ENCODE peak calls at places on chromosome 6, in seven cellular contexts. One of them, this sample, is unnamed.

GRCh38 chr6:157679605-157680580 is 143.2 kb upstream of the SNX9 start:
- DNase-seq in IMR-90: no peak
- DNase-seq in adipocyte: no peak
- DNase-seq in mesendoderm: no peak
- DNase-seq in brain microvascular endothelial cell: no peak
- DNase-seq in psoas muscle: no peak
- DNase-seq in thoracic aorta: no peak
- DNase-seq in this sample: no peak

GRCh38 chr6:168193816-168194701 is 115.0 kb upstream of the FRMD1 start:
- DNase-seq in brain microvascular endothelial cell: no peak
- DNase-seq in mesendoderm: peak; percentile 65
- DNase-seq in IMR-90: no peak
- DNase-seq in thoracic aorta: no peak
- DNase-seq in psoas muscle: no peak
- DNase-seq in adipocyte: no peak
- DNase-seq in this sample: no peak

GRCh38 chr6:79733388-79733787 is 102.3 kb downstream of the SH3BGRL2 start:
- DNase-seq in psoas muscle: no peak
- DNase-seq in brain microvascular endothelial cell: no peak
- DNase-seq in thoracic aorta: no peak
- DNase-seq in IMR-90: no peak
- DNase-seq in mesendoderm: no peak
- DNase-seq in adipocyte: no peak
- DNase-seq in this sample: no peak

GRCh38 chr6:122755901-122756300 is 23.6 kb upstream of the FABP7 start:
- DNase-seq in thoracic aorta: no peak
- DNase-seq in mesendoderm: no peak
- DNase-seq in psoas muscle: no peak
- DNase-seq in brain microvascular endothelial cell: no peak
- DNase-seq in adipocyte: no peak
- DNase-seq in IMR-90: no peak
- DNase-seq in this sample: no peak

GRCh38 chr6:87832025-87832825 is 130.2 kb upstream of the AKIRIN2 start:
- DNase-seq in adipocyte: peak; percentile 52
- DNase-seq in psoas muscle: no peak
- DNase-seq in thoracic aorta: no peak
- DNase-seq in brain microvascular endothelial cell: no peak
- DNase-seq in mesendoderm: peak; percentile 4
- DNase-seq in IMR-90: peak; percentile 30
- DNase-seq in this sample: no peak

GRCh38 chr6:158474961-158475343 is 84.9 kb upstream of the TMEM181 start:
- DNase-seq in adipocyte: peak; percentile 72
- DNase-seq in psoas muscle: no peak
- DNase-seq in thoracic aorta: no peak
- DNase-seq in IMR-90: peak; percentile 65
- DNase-seq in brain microvascular endothelial cell: peak; percentile 18
- DNase-seq in mesendoderm: no peak
- DNase-seq in this sample: no peak

GRCh38 chr6:111978826-111979225 is 75.1 kb upstream of the CCN6 start:
- DNase-seq in IMR-90: no peak
- DNase-seq in thoracic aorta: no peak
- DNase-seq in adipocyte: peak; percentile 45
- DNase-seq in psoas muscle: no peak
- DNase-seq in brain microvascular endothelial cell: no peak
- DNase-seq in mesendoderm: no peak
- DNase-seq in this sample: no peak

GRCh38 chr6:82397962-82398692 is 34.5 kb downstream of the TPBG start:
- DNase-seq in thoracic aorta: no peak
- DNase-seq in psoas muscle: no peak
- DNase-seq in mesendoderm: no peak
- DNase-seq in IMR-90: peak; percentile 61
- DNase-seq in adipocyte: peak; percentile 63
- DNase-seq in brain microvascular endothelial cell: no peak
- DNase-seq in this sample: no peak

GRCh38 chr6:143549630-143550268 is 38.2 kb upstream of the FUCA2 start:
- DNase-seq in IMR-90: no peak
- DNase-seq in brain microvascular endothelial cell: no peak
- DNase-seq in adipocyte: no peak
- DNase-seq in psoas muscle: no peak
- DNase-seq in mesendoderm: no peak
- DNase-seq in thoracic aorta: no peak
- DNase-seq in this sample: no peak

GRCh38 chr6:17091122-17091521 is 10.7 kb upstream of the STMND1 start:
- DNase-seq in brain microvascular endothelial cell: no peak
- DNase-seq in adipocyte: peak; percentile 56
- DNase-seq in mesendoderm: no peak
- DNase-seq in thoracic aorta: no peak
- DNase-seq in IMR-90: peak; percentile 32
- DNase-seq in psoas muscle: no peak
- DNase-seq in this sample: no peak

GRCh38 chr6:143348531-143348930 is 102.0 kb downstream of the ADAT2 start:
- DNase-seq in IMR-90: peak; percentile 28
- DNase-seq in psoas muscle: no peak
- DNase-seq in brain microvascular endothelial cell: no peak
- DNase-seq in thoracic aorta: no peak
- DNase-seq in mesendoderm: no peak
- DNase-seq in adipocyte: peak; percentile 57
- DNase-seq in this sample: no peak

GRCh38 chr6:87152528-87152950 is 2.8 kb upstream of the ZNF292 start:
- DNase-seq in thoracic aorta: no peak
- DNase-seq in mesendoderm: no peak
- DNase-seq in psoas muscle: no peak
- DNase-seq in IMR-90: peak; percentile 16
- DNase-seq in adipocyte: no peak
- DNase-seq in brain microvascular endothelial cell: peak; percentile 4
- DNase-seq in this sample: no peak

GRCh38 chr6:41531591-41532582 is 14.3 kb upstream of the FOXP4 start:
- DNase-seq in thoracic aorta: no peak
- DNase-seq in adipocyte: peak; percentile 86
- DNase-seq in psoas muscle: no peak
- DNase-seq in mesendoderm: no peak
- DNase-seq in IMR-90: peak; percentile 67
- DNase-seq in brain microvascular endothelial cell: peak; percentile 34
- DNase-seq in this sample: no peak

GRCh38 chr6:33552252-33552651 is 27.8 kb downstream of the BAK1 start:
- DNase-seq in brain microvascular endothelial cell: no peak
- DNase-seq in adipocyte: no peak
- DNase-seq in IMR-90: no peak
- DNase-seq in psoas muscle: no peak
- DNase-seq in mesendoderm: no peak
- DNase-seq in thoracic aorta: no peak
- DNase-seq in this sample: no peak

GRCh38 chr6:40996591-40997247 is 42.3 kb downstream of the UNC5CL start:
- DNase-seq in mesendoderm: peak; percentile 92
- DNase-seq in adipocyte: peak; percentile 14
- DNase-seq in brain microvascular endothelial cell: no peak
- DNase-seq in IMR-90: peak; percentile 17
- DNase-seq in psoas muscle: no peak
- DNase-seq in thoracic aorta: no peak
- DNase-seq in this sample: no peak

GRCh38 chr6:113396644-113397201 is 460.4 kb upstream of the MARCKS start:
- DNase-seq in brain microvascular endothelial cell: no peak
- DNase-seq in IMR-90: no peak
- DNase-seq in adipocyte: peak; percentile 26
- DNase-seq in psoas muscle: no peak
- DNase-seq in mesendoderm: no peak
- DNase-seq in thoracic aorta: no peak
- DNase-seq in this sample: no peak

GRCh38 chr6:88629838-88630462 is 333.5 kb downstream of the RNGTT start:
- DNase-seq in adipocyte: no peak
- DNase-seq in psoas muscle: no peak
- DNase-seq in brain microvascular endothelial cell: peak; percentile 2
- DNase-seq in mesendoderm: peak; percentile 93
- DNase-seq in thoracic aorta: no peak
- DNase-seq in IMR-90: no peak
- DNase-seq in this sample: no peak

GRCh38 chr6:148179786-148180185 is 162.9 kb upstream of the SASH1 start:
- DNase-seq in IMR-90: peak; percentile 25
- DNase-seq in adipocyte: peak; percentile 81
- DNase-seq in thoracic aorta: no peak
- DNase-seq in psoas muscle: no peak
- DNase-seq in mesendoderm: peak; percentile 26
- DNase-seq in brain microvascular endothelial cell: peak; percentile 45
- DNase-seq in this sample: no peak

GRCh38 chr6:119129148-119129967 is 50.9 kb upstream of the FAM184A start:
- DNase-seq in brain microvascular endothelial cell: peak; percentile 57
- DNase-seq in IMR-90: peak; percentile 76
- DNase-seq in psoas muscle: no peak
- DNase-seq in adipocyte: peak; percentile 90
- DNase-seq in mesendoderm: peak; percentile 84
- DNase-seq in thoracic aorta: no peak
- DNase-seq in this sample: peak; percentile 39

GRCh38 chr6:113927001-113927400 is 43.9 kb downstream of the HDAC2 start:
- DNase-seq in psoas muscle: no peak
- DNase-seq in thoracic aorta: no peak
- DNase-seq in brain microvascular endothelial cell: no peak
- DNase-seq in mesendoderm: no peak
- DNase-seq in adipocyte: no peak
- DNase-seq in IMR-90: no peak
- DNase-seq in this sample: no peak

GRCh38 chr6:105759946-105760345 is 326.2 kb upstream of the PRDM1 start:
- DNase-seq in adipocyte: peak; percentile 65
- DNase-seq in thoracic aorta: no peak
- DNase-seq in IMR-90: peak; percentile 95
- DNase-seq in psoas muscle: no peak
- DNase-seq in brain microvascular endothelial cell: peak; percentile 76
- DNase-seq in mesendoderm: no peak
- DNase-seq in this sample: no peak

GRCh38 chr6:66772785-66773184 is 1065.8 kb upstream of the EYS start:
- DNase-seq in psoas muscle: no peak
- DNase-seq in IMR-90: no peak
- DNase-seq in thoracic aorta: no peak
- DNase-seq in mesendoderm: peak; percentile 67
- DNase-seq in adipocyte: peak; percentile 3
- DNase-seq in brain microvascular endothelial cell: peak; percentile 4
- DNase-seq in this sample: no peak

GRCh38 chr6:11785953-11786579 is 7.5 kb upstream of the ADTRP start:
- DNase-seq in psoas muscle: no peak
- DNase-seq in mesendoderm: no peak
- DNase-seq in brain microvascular endothelial cell: no peak
- DNase-seq in IMR-90: no peak
- DNase-seq in adipocyte: no peak
- DNase-seq in thoracic aorta: no peak
- DNase-seq in this sample: no peak

GRCh38 chr6:69116658-69117057 is 481.6 kb downstream of the ADGRB3 start:
- DNase-seq in IMR-90: no peak
- DNase-seq in mesendoderm: no peak
- DNase-seq in psoas muscle: no peak
- DNase-seq in thoracic aorta: no peak
- DNase-seq in adipocyte: no peak
- DNase-seq in brain microvascular endothelial cell: no peak
- DNase-seq in this sample: no peak

GRCh38 chr6:19472850-19473249 is 364.3 kb upstream of the ID4 start:
- DNase-seq in adipocyte: no peak
- DNase-seq in brain microvascular endothelial cell: no peak
- DNase-seq in thoracic aorta: no peak
- DNase-seq in IMR-90: no peak
- DNase-seq in mesendoderm: peak; percentile 27
- DNase-seq in psoas muscle: no peak
- DNase-seq in this sample: peak; percentile 9

GRCh38 chr6:13523826-13524622 is 36.6 kb upstream of the GFOD1 start:
- DNase-seq in brain microvascular endothelial cell: no peak
- DNase-seq in psoas muscle: no peak
- DNase-seq in mesendoderm: no peak
- DNase-seq in IMR-90: no peak
- DNase-seq in adipocyte: no peak
- DNase-seq in thoracic aorta: no peak
- DNase-seq in this sample: no peak

GRCh38 chr6:158707120-158707519 is 57.3 kb downstream of the SYTL3 start:
- DNase-seq in psoas muscle: no peak
- DNase-seq in IMR-90: peak; percentile 56
- DNase-seq in adipocyte: peak; percentile 59
- DNase-seq in brain microvascular endothelial cell: peak; percentile 29
- DNase-seq in thoracic aorta: no peak
- DNase-seq in mesendoderm: peak; percentile 99
- DNase-seq in this sample: no peak

GRCh38 chr6:28920281-28920680 is 3.5 kb downstream of the TRIM27 start:
- DNase-seq in brain microvascular endothelial cell: no peak
- DNase-seq in thoracic aorta: no peak
- DNase-seq in adipocyte: no peak
- DNase-seq in mesendoderm: no peak
- DNase-seq in IMR-90: no peak
- DNase-seq in psoas muscle: no peak
- DNase-seq in this sample: no peak

GRCh38 chr6:28910901-28911680 is 12.7 kb downstream of the TRIM27 start:
- DNase-seq in mesendoderm: no peak
- DNase-seq in thoracic aorta: no peak
- DNase-seq in adipocyte: no peak
- DNase-seq in brain microvascular endothelial cell: no peak
- DNase-seq in IMR-90: no peak
- DNase-seq in psoas muscle: no peak
- DNase-seq in this sample: no peak

GRCh38 chr6:28914941-28915340 is 8.8 kb downstream of the TRIM27 start:
- DNase-seq in psoas muscle: no peak
- DNase-seq in adipocyte: no peak
- DNase-seq in IMR-90: peak; percentile 24
- DNase-seq in mesendoderm: no peak
- DNase-seq in brain microvascular endothelial cell: no peak
- DNase-seq in thoracic aorta: no peak
- DNase-seq in this sample: no peak
- H3K36me3 ChIP-seq in psoas muscle: peaks cover 21% of the 10 kb centered on the region
- H3K36me3 ChIP-seq in adipocyte: peaks cover 85% of the 10 kb centered on the region
- H3K36me3 ChIP-seq in IMR-90: peaks cover 52% of the 10 kb centered on the region
- H3K36me3 ChIP-seq in mesendoderm: peaks cover 19% of the 10 kb centered on the region
- H3K36me3 ChIP-seq in brain microvascular endothelial cell: peaks cover 70% of the 10 kb centered on the region
- H3K36me3 ChIP-seq in thoracic aorta: peaks cover 56% of the 10 kb centered on the region
- H3K36me3 ChIP-seq in this sample: peaks cover 35% of the 10 kb centered on the region

GRCh38 chr6:26408828-26409730 is 7.0 kb downstream of the BTN3A1 start:
- DNase-seq in IMR-90: no peak
- DNase-seq in brain microvascular endothelial cell: no peak
- DNase-seq in psoas muscle: no peak
- DNase-seq in adipocyte: no peak
- DNase-seq in mesendoderm: no peak
- DNase-seq in thoracic aorta: no peak
- DNase-seq in this sample: no peak
- H3K36me3 ChIP-seq in IMR-90: peaks cover 20% of the 10 kb centered on the region
- H3K36me3 ChIP-seq in brain microvascular endothelial cell: peaks cover 10% of the 10 kb centered on the region
- H3K36me3 ChIP-seq in psoas muscle: peaks cover 3% of the 10 kb centered on the region
- H3K36me3 ChIP-seq in adipocyte: no peaks in the 10 kb centered on the region
- H3K36me3 ChIP-seq in mesendoderm: no peaks in the 10 kb centered on the region
- H3K36me3 ChIP-seq in thoracic aorta: peaks cover 8% of the 10 kb centered on the region
- H3K36me3 ChIP-seq in this sample: no peaks in the 10 kb centered on the region

DNA sequence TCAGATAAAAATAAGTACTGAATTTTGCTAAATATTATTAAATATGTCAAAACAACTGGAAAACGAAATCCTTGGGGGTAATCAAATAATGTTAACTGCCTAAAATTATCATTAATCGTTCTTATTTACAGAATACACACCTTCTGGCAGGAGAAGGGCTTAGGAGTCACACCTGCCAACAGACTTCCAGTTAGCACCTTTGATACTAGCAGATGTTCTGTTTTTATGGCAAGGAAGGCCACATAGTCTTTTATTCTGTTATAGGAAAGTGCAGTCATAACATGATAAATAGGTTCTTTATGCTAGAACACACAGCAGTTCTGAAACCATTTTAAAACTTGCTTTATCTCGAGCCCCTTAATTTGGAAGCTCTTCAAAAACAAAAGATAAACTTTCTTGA is 464.1 kb downstream of the UTRN start:
- DNase-seq in IMR-90: no peak
- DNase-seq in mesendoderm: no peak
- DNase-seq in brain microvascular endothelial cell: no peak
- DNase-seq in adipocyte: no peak
- DNase-seq in psoas muscle: no peak
- DNase-seq in thoracic aorta: no peak
- DNase-seq in this sample: no peak
- H3K36me3 ChIP-seq in IMR-90: peaks cover 3% of the 10 kb centered on the region
- H3K36me3 ChIP-seq in mesendoderm: no peaks in the 10 kb centered on the region
- H3K36me3 ChIP-seq in brain microvascular endothelial cell: no peaks in the 10 kb centered on the region
- H3K36me3 ChIP-seq in adipocyte: peaks cover 45% of the 10 kb centered on the region
- H3K36me3 ChIP-seq in psoas muscle: peaks cover 6% of the 10 kb centered on the region
- H3K36me3 ChIP-seq in thoracic aorta: peaks cover 5% of the 10 kb centered on the region
- H3K36me3 ChIP-seq in this sample: no peaks in the 10 kb centered on the region

GRCh38 chr6:154797857-154798256 is 64.6 kb downstream of the SCAF8 start:
- DNase-seq in adipocyte: no peak
- DNase-seq in IMR-90: no peak
- DNase-seq in mesendoderm: no peak
- DNase-seq in psoas muscle: no peak
- DNase-seq in brain microvascular endothelial cell: no peak
- DNase-seq in thoracic aorta: no peak
- DNase-seq in this sample: no peak
- H3K36me3 ChIP-seq in adipocyte: peaks cover 62% of the 10 kb centered on the region
- H3K36me3 ChIP-seq in IMR-90: peaks cover 24% of the 10 kb centered on the region
- H3K36me3 ChIP-seq in mesendoderm: no peaks in the 10 kb centered on the region
- H3K36me3 ChIP-seq in psoas muscle: peaks cover 3% of the 10 kb centered on the region
- H3K36me3 ChIP-seq in brain microvascular endothelial cell: peaks cover 8% of the 10 kb centered on the region
- H3K36me3 ChIP-seq in thoracic aorta: peaks cover 14% of the 10 kb centered on the region
- H3K36me3 ChIP-seq in this sample: no peaks in the 10 kb centered on the region